ENCODE peak calls at places on chromosomes 13 and 19, in six cellular contexts. One of them, this sample, is unnamed.
A peak's percentile ranks its signal among the peaks of the same experiment; 100 is the strongest.

GRCh38 chr13:72853000-72853399 is 71.1 kb downstream of the PIBF1 start:
- DNase-seq in tibial nerve: no peak
- DNase-seq in adrenal gland: no peak
- DNase-seq in A549: no peak
- DNase-seq in testis: no peak
- DNase-seq in upper lobe of left lung: no peak
- DNase-seq in this sample: no peak

GRCh38 chr19:56594783-56595547 is at the start of gene ZNF71:
- DNase-seq in tibial nerve: peak; percentile 69
- DNase-seq in adrenal gland: peak; percentile 85
- DNase-seq in A549: peak; percentile 92
- DNase-seq in testis: peak; percentile 92
- DNase-seq in upper lobe of left lung: peak; percentile 88
- DNase-seq in this sample: peak; percentile 90

GRCh38 chr13:100511422-100511821 is 77.2 kb downstream of the GGACT start:
- DNase-seq in tibial nerve: no peak
- DNase-seq in adrenal gland: no peak
- DNase-seq in A549: no peak
- DNase-seq in testis: no peak
- DNase-seq in upper lobe of left lung: no peak
- DNase-seq in this sample: no peak

GRCh38 chr19:8577247-8577646 is at the start of gene MYO1F:
- DNase-seq in tibial nerve: peak; percentile 43
- DNase-seq in adrenal gland: peak; percentile 35
- DNase-seq in A549: no peak
- DNase-seq in testis: peak; percentile 35
- DNase-seq in upper lobe of left lung: peak; percentile 80
- DNase-seq in this sample: no peak

GRCh38 chr13:104357174-104357573 is 1291.0 kb upstream of the SLC10A2 start:
- DNase-seq in tibial nerve: no peak
- DNase-seq in adrenal gland: no peak
- DNase-seq in A549: no peak
- DNase-seq in testis: no peak
- DNase-seq in upper lobe of left lung: no peak
- DNase-seq in this sample: no peak

GRCh38 chr13:32314271-32314967 is 744 bp downstream of the ZAR1L start:
- DNase-seq in tibial nerve: peak; percentile 15
- DNase-seq in adrenal gland: peak; percentile 40
- DNase-seq in A549: no peak
- DNase-seq in testis: peak; percentile 48
- DNase-seq in upper lobe of left lung: peak; percentile 75
- DNase-seq in this sample: peak; percentile 18

GRCh38 chr19:428144-428543 is 19.2 kb upstream of the C2CD4C start:
- DNase-seq in tibial nerve: no peak
- DNase-seq in adrenal gland: no peak
- DNase-seq in A549: no peak
- DNase-seq in testis: no peak
- DNase-seq in upper lobe of left lung: no peak
- DNase-seq in this sample: no peak

GRCh38 chr19:17325881-17326594 is 8.6 kb downstream of the ANO8 start:
- DNase-seq in tibial nerve: peak; percentile 69
- DNase-seq in adrenal gland: peak; percentile 57
- DNase-seq in A549: no peak
- DNase-seq in testis: peak; percentile 84
- DNase-seq in upper lobe of left lung: no peak
- DNase-seq in this sample: no peak

GRCh38 chr19:15199652-15200574 is 882 bp downstream of the NOTCH3 start:
- DNase-seq in tibial nerve: no peak
- DNase-seq in adrenal gland: no peak
- DNase-seq in A549: no peak
- DNase-seq in testis: peak; percentile 57
- DNase-seq in upper lobe of left lung: peak; percentile 42
- DNase-seq in this sample: no peak

GRCh38 chr19:30856786-30857185 is 484.6 kb downstream of the ZNF536 start:
- DNase-seq in tibial nerve: no peak
- DNase-seq in adrenal gland: no peak
- DNase-seq in A549: no peak
- DNase-seq in testis: no peak
- DNase-seq in upper lobe of left lung: no peak
- DNase-seq in this sample: no peak

GRCh38 chr19:23183251-23183650 is 66.4 kb downstream of the ZNF730 start:
- DNase-seq in tibial nerve: no peak
- DNase-seq in adrenal gland: no peak
- DNase-seq in A549: no peak
- DNase-seq in testis: no peak
- DNase-seq in upper lobe of left lung: no peak
- DNase-seq in this sample: no peak

GRCh38 chr19:3163230-3163886 is 15.2 kb upstream of the S1PR4 start:
- DNase-seq in tibial nerve: peak; percentile 32
- DNase-seq in adrenal gland: peak; percentile 54
- DNase-seq in A549: peak; percentile 60
- DNase-seq in testis: peak; percentile 66
- DNase-seq in upper lobe of left lung: peak; percentile 82
- DNase-seq in this sample: peak; percentile 59

GRCh38 chr19:3785938-3786824 is at the start of gene MATK:
- DNase-seq in tibial nerve: no peak
- DNase-seq in adrenal gland: no peak
- DNase-seq in A549: no peak
- DNase-seq in testis: no peak
- DNase-seq in upper lobe of left lung: no peak
- DNase-seq in this sample: no peak

GRCh38 chr13:39765801-39766463 is 110.5 kb downstream of the COG6 start:
- DNase-seq in tibial nerve: peak; percentile 17
- DNase-seq in adrenal gland: no peak
- DNase-seq in A549: peak; percentile 5
- DNase-seq in testis: peak; percentile 49
- DNase-seq in upper lobe of left lung: peak; percentile 65
- DNase-seq in this sample: peak; percentile 51

GRCh38 chr19:19696386-19696785 is 27.7 kb downstream of the ZNF101 start:
- DNase-seq in tibial nerve: no peak
- DNase-seq in adrenal gland: no peak
- DNase-seq in A549: no peak
- DNase-seq in testis: no peak
- DNase-seq in upper lobe of left lung: no peak
- DNase-seq in this sample: no peak

GRCh38 chr19:7694499-7694898 is 7.4 kb downstream of the FCER2 start:
- DNase-seq in tibial nerve: no peak
- DNase-seq in adrenal gland: no peak
- DNase-seq in A549: no peak
- DNase-seq in testis: no peak
- DNase-seq in upper lobe of left lung: no peak
- DNase-seq in this sample: no peak

GRCh38 chr19:30861896-30862295 is 487.3 kb downstream of the TSHZ3 start:
- DNase-seq in tibial nerve: no peak
- DNase-seq in adrenal gland: no peak
- DNase-seq in A549: no peak
- DNase-seq in testis: peak; percentile 4
- DNase-seq in upper lobe of left lung: no peak
- DNase-seq in this sample: no peak

GRCh38 chr13:29956771-29957170 is 106.4 kb upstream of the UBL3 start:
- DNase-seq in tibial nerve: no peak
- DNase-seq in adrenal gland: no peak
- DNase-seq in A549: no peak
- DNase-seq in testis: no peak
- DNase-seq in upper lobe of left lung: no peak
- DNase-seq in this sample: no peak

GRCh38 chr19:45687599-45687998 is 4.2 kb downstream of the SNRPD2 start:
- DNase-seq in tibial nerve: no peak
- DNase-seq in adrenal gland: no peak
- DNase-seq in A549: no peak
- DNase-seq in testis: no peak
- DNase-seq in upper lobe of left lung: no peak
- DNase-seq in this sample: no peak

GRCh38 chr19:45693168-45693788 is 812 bp downstream of the QPCTL start:
- DNase-seq in tibial nerve: peak; percentile 85
- DNase-seq in adrenal gland: peak; percentile 84
- DNase-seq in A549: peak; percentile 81
- DNase-seq in testis: peak; percentile 88
- DNase-seq in upper lobe of left lung: peak; percentile 85
- DNase-seq in this sample: peak; percentile 73

GRCh38 chr19:45692187-45693111 is at the start of gene QPCTL:
- DNase-seq in tibial nerve: peak; percentile 95
- DNase-seq in adrenal gland: peak; percentile 99
- DNase-seq in A549: peak; percentile 100
- DNase-seq in testis: peak; percentile 98
- DNase-seq in upper lobe of left lung: peak; percentile 99
- DNase-seq in this sample: peak; percentile 93

DNA sequence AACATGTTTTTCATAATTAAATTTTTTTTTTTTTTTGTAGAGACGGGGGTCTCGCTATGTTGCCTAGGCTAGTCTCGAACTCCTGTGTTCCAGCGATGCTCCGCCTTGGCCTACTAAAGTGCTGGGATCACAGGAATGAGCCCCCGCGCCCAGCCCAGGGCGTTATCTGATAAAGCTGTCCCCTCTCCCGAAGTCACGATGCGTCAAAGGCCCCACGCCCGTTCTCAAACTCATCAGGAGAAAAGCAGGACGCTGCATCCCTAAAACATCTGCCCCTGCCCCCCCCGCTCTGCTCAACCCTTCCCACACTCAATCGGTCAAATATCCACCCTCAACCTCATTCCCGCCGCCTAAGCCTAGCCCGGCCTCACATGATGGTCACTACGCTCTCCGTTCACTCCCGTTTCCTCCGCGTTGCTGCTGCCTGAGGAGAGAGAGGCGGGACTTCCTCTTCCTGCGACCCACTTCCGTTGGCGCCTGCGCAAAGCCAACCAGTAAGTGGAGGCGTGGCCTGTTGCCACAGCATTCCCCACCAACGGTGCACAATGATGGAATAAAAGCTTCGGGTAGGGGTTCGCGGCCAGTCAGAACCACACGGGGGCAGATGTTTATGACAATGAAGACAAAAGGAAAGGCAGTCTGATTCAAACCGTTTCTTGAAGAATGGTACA is at the start of gene SNRPD2:
- DNase-seq in tibial nerve: peak; percentile 93
- DNase-seq in adrenal gland: peak; percentile 95
- DNase-seq in A549: peak; percentile 98
- DNase-seq in testis: peak; percentile 95
- DNase-seq in upper lobe of left lung: peak; percentile 93
- DNase-seq in this sample: peak; percentile 93
- TF ChIP-seq POLR2A in tibial nerve: peak; percentile 80
- TF ChIP-seq POLR2A in adrenal gland: peak; percentile 94
- TF ChIP-seq POLR2A in A549: peak; percentile 98
- TF ChIP-seq POLR2A in testis: peak; percentile 25
- TF ChIP-seq POLR2A in upper lobe of left lung: peak; percentile 49
- TF ChIP-seq POLR2A in this sample: peak; percentile 41

GRCh38 chr19:41397086-41398041 is at the start of the genes BCKDHA and EXOSC5:
- DNase-seq in tibial nerve: peak; percentile 99
- DNase-seq in adrenal gland: peak; percentile 99
- DNase-seq in A549: peak; percentile 100
- DNase-seq in testis: peak; percentile 100
- DNase-seq in upper lobe of left lung: peak; percentile 100
- DNase-seq in this sample: peak; percentile 100
- H3K4me1 ChIP-seq in tibial nerve: peaks cover 24% of the 10 kb centered on the region
- H3K4me1 ChIP-seq in adrenal gland: peaks cover 20% of the 10 kb centered on the region
- H3K4me1 ChIP-seq in A549: peaks cover 20% of the 10 kb centered on the region
- H3K4me1 ChIP-seq in testis: peaks cover 17% of the 10 kb centered on the region
- H3K4me1 ChIP-seq in upper lobe of left lung: peaks cover 30% of the 10 kb centered on the region
- H3K4me1 ChIP-seq in this sample: no peaks in the 10 kb centered on the region

DNA sequence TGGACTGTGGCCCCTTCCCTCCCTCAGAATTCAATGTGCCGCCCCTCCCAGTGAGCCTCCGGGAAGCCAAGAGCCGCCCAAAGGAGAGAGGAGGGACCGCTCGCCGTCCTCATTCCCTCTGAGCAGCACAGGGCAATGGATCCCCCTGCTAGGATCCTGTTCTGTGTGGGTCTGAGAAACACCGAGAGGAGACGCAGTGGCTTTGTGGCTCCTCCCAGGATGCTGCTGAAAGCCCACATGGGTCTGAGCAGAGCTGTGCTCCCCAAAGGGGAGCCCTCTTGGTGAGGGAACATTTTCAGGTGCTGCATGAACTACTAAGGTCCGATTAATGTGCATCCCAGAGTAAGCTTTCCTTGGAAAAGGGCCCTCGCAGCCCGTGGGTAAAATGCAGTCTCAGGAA is 30.4 kb downstream of the DHRS12 start:
- DNase-seq in tibial nerve: no peak
- DNase-seq in adrenal gland: no peak
- DNase-seq in A549: no peak
- DNase-seq in testis: no peak
- DNase-seq in upper lobe of left lung: no peak
- DNase-seq in this sample: no peak
- H3K4me3 ChIP-seq in tibial nerve: no peak overlapping the region
- H3K4me3 ChIP-seq in adrenal gland: no peak overlapping the region
- H3K4me3 ChIP-seq in A549: no peak overlapping the region
- H3K4me3 ChIP-seq in testis: no peak overlapping the region
- H3K4me3 ChIP-seq in upper lobe of left lung: no peak overlapping the region
- H3K4me3 ChIP-seq in this sample: no peak overlapping the region

GRCh38 chr13:99496322-99497142 is 4.7 kb upstream of the TM9SF2 start:
- DNase-seq in tibial nerve: peak; percentile 70
- DNase-seq in adrenal gland: peak; percentile 83
- DNase-seq in A549: peak; percentile 84
- DNase-seq in testis: peak; percentile 94
- DNase-seq in upper lobe of left lung: peak; percentile 76
- DNase-seq in this sample: peak; percentile 65
- TF ChIP-seq POLR2A in tibial nerve: peak; percentile 28
- TF ChIP-seq POLR2A in adrenal gland: peak; percentile 62
- TF ChIP-seq POLR2A in A549: no peak
- TF ChIP-seq POLR2A in testis: no peak
- TF ChIP-seq POLR2A in upper lobe of left lung: no peak
- TF ChIP-seq POLR2A in this sample: no peak

DNA sequence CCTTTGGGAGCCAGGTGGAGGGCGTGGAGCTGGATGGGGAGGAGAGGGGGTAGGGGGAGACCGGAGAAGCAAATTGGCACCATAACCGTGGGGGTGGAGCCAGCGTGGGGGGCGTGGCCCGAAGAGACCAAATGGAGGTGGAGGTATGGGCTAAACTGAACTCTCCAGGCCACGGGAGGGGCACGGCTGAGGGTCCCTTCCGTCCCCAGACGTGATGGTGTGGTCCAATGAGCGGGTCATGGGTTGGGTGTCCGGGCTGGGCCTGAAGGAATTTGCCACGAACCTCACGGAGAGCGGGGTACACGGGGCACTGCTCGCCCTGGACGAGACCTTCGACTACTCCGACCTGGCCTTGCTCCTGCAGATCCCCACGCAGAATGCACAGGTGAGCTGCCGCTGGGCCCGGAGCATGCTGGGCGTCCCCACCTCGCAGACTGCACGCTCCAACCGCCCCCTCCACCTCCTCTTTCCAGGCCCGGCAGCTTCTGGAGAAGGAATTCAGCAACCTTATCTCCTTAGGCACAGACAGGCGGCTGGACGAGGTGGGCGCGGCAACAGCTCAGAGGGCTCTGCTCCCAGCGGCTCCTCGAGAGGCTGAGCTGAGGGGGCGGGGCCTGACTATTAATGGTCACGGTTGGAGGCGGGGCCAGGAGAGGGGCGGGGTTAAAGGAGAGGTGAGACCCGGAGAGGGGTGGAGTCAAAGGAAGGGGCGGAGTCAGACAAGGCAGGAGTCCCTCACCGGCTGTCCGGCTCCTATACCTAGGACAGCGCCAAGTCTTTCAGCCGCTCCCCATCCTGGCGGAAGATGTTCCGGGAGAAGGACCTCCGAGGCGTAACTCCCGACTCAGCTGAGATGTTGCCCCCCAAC is 6.2 kb downstream of the HRC start:
- DNase-seq in tibial nerve: peak; percentile 99
- DNase-seq in adrenal gland: peak; percentile 98
- DNase-seq in A549: peak; percentile 96
- DNase-seq in testis: peak; percentile 100
- DNase-seq in upper lobe of left lung: peak; percentile 98
- DNase-seq in this sample: peak; percentile 98
- H3K4me1 ChIP-seq in tibial nerve: peaks cover 15% of the 10 kb centered on the region
- H3K4me1 ChIP-seq in adrenal gland: peaks cover 15% of the 10 kb centered on the region
- H3K4me1 ChIP-seq in A549: peaks cover 31% of the 10 kb centered on the region
- H3K4me1 ChIP-seq in testis: peaks cover 22% of the 10 kb centered on the region
- H3K4me1 ChIP-seq in upper lobe of left lung: peaks cover 41% of the 10 kb centered on the region
- H3K4me1 ChIP-seq in this sample: peaks cover 11% of the 10 kb centered on the region

GRCh38 chr19:48737360-48737998 is 2.9 kb downstream of the RASIP1 start:
- DNase-seq in tibial nerve: no peak
- DNase-seq in adrenal gland: peak; percentile 83
- DNase-seq in A549: peak; percentile 68
- DNase-seq in testis: no peak
- DNase-seq in upper lobe of left lung: no peak
- DNase-seq in this sample: no peak
- H3K4me3 ChIP-seq in tibial nerve: peak overlapping the region; percentile 63
- H3K4me3 ChIP-seq in adrenal gland: no peak overlapping the region
- H3K4me3 ChIP-seq in A549: no peak overlapping the region
- H3K4me3 ChIP-seq in testis: no peak overlapping the region
- H3K4me3 ChIP-seq in upper lobe of left lung: peak overlapping the region; percentile 66
- H3K4me3 ChIP-seq in this sample: no peak overlapping the region

This sample was measured in uterus.